ENCODE peak calls at places on chromosomes 4 and X, in nine cellular contexts. One of them, this sample, is unnamed.

GRCh38 chrX:119503484-119503861 is 35.2 kb downstream of the SLC25A5 start:
- DNase-seq in fibroblast of lung: peak
- DNase-seq in left lung: no peak
- DNase-seq in CD8-positive, alpha-beta T cell: no peak
- DNase-seq in cardiac muscle cell: no peak
- DNase-seq in transverse colon: peak
- DNase-seq in brain microvascular endothelial cell: peak
- DNase-seq in AG04450: no peak
- DNase-seq in MM.1S: no peak
- DNase-seq in this sample: peak

GRCh38 chrX:76920621-76921020 is 493.1 kb downstream of the MAGEE1 start:
- DNase-seq in fibroblast of lung: no peak
- DNase-seq in left lung: no peak
- DNase-seq in CD8-positive, alpha-beta T cell: no peak
- DNase-seq in cardiac muscle cell: no peak
- DNase-seq in transverse colon: no peak
- DNase-seq in brain microvascular endothelial cell: no peak
- DNase-seq in AG04450: no peak
- DNase-seq in MM.1S: no peak
- DNase-seq in this sample: no peak

GRCh38 chrX:134501942-134502341 is 42.0 kb downstream of the HPRT1 start:
- DNase-seq in fibroblast of lung: no peak
- DNase-seq in left lung: no peak
- DNase-seq in CD8-positive, alpha-beta T cell: no peak
- DNase-seq in cardiac muscle cell: no peak
- DNase-seq in transverse colon: no peak
- DNase-seq in brain microvascular endothelial cell: no peak
- DNase-seq in AG04450: no peak
- DNase-seq in MM.1S: no peak
- DNase-seq in this sample: no peak

GRCh38 chr4:70505152-70505748 is 13.1 kb upstream of the AMTN start:
- DNase-seq in fibroblast of lung: peak
- DNase-seq in left lung: peak
- DNase-seq in CD8-positive, alpha-beta T cell: peak
- DNase-seq in cardiac muscle cell: peak
- DNase-seq in transverse colon: peak
- DNase-seq in brain microvascular endothelial cell: peak
- DNase-seq in AG04450: peak
- DNase-seq in MM.1S: peak
- DNase-seq in this sample: no peak

GRCh38 chr4:144411119-144411518 is 234.8 kb upstream of the HHIP start:
- DNase-seq in fibroblast of lung: no peak
- DNase-seq in left lung: no peak
- DNase-seq in CD8-positive, alpha-beta T cell: no peak
- DNase-seq in cardiac muscle cell: no peak
- DNase-seq in transverse colon: no peak
- DNase-seq in brain microvascular endothelial cell: no peak
- DNase-seq in AG04450: no peak
- DNase-seq in MM.1S: no peak
- DNase-seq in this sample: no peak

GRCh38 chrX:119223784-119224183 is 12.3 kb upstream of the PGRMC1 start:
- DNase-seq in fibroblast of lung: no peak
- DNase-seq in left lung: no peak
- DNase-seq in CD8-positive, alpha-beta T cell: no peak
- DNase-seq in cardiac muscle cell: no peak
- DNase-seq in transverse colon: no peak
- DNase-seq in brain microvascular endothelial cell: no peak
- DNase-seq in AG04450: no peak
- DNase-seq in MM.1S: no peak
- DNase-seq in this sample: no peak

GRCh38 chrX:135416546-135416945 is 5.2 kb upstream of the SMIM10L2A start:
- DNase-seq in fibroblast of lung: no peak
- DNase-seq in left lung: no peak
- DNase-seq in CD8-positive, alpha-beta T cell: no peak
- DNase-seq in cardiac muscle cell: no peak
- DNase-seq in transverse colon: no peak
- DNase-seq in brain microvascular endothelial cell: no peak
- DNase-seq in AG04450: no peak
- DNase-seq in MM.1S: no peak
- DNase-seq in this sample: no peak

GRCh38 chr4:127782025-127782274 is 172 bp upstream of the HSPA4L start:
- DNase-seq in fibroblast of lung: peak
- DNase-seq in left lung: peak
- DNase-seq in CD8-positive, alpha-beta T cell: peak
- DNase-seq in cardiac muscle cell: no peak
- DNase-seq in transverse colon: peak
- DNase-seq in brain microvascular endothelial cell: peak
- DNase-seq in AG04450: peak
- DNase-seq in MM.1S: peak
- DNase-seq in this sample: peak

GRCh38 chr4:135917016-135917415 is 1615.3 kb downstream of the PCDH18 start:
- DNase-seq in fibroblast of lung: peak
- DNase-seq in left lung: no peak
- DNase-seq in CD8-positive, alpha-beta T cell: no peak
- DNase-seq in cardiac muscle cell: no peak
- DNase-seq in transverse colon: no peak
- DNase-seq in brain microvascular endothelial cell: peak
- DNase-seq in AG04450: peak
- DNase-seq in MM.1S: no peak
- DNase-seq in this sample: no peak

GRCh38 chrX:47614618-47615017 is 5.0 kb downstream of the SYN1 start:
- DNase-seq in fibroblast of lung: no peak
- DNase-seq in left lung: no peak
- DNase-seq in CD8-positive, alpha-beta T cell: peak
- DNase-seq in cardiac muscle cell: no peak
- DNase-seq in transverse colon: no peak
- DNase-seq in brain microvascular endothelial cell: no peak
- DNase-seq in AG04450: no peak
- DNase-seq in MM.1S: no peak
- DNase-seq in this sample: no peak

GRCh38 chr4:42302348-42302747 is 94.9 kb upstream of the SHISA3 start:
- DNase-seq in fibroblast of lung: no peak
- DNase-seq in left lung: no peak
- DNase-seq in CD8-positive, alpha-beta T cell: no peak
- DNase-seq in cardiac muscle cell: peak
- DNase-seq in transverse colon: no peak
- DNase-seq in brain microvascular endothelial cell: peak
- DNase-seq in AG04450: no peak
- DNase-seq in MM.1S: peak
- DNase-seq in this sample: no peak

GRCh38 chr4:25076625-25077413 is 46.1 kb upstream of the LGI2 start:
- DNase-seq in fibroblast of lung: no peak
- DNase-seq in left lung: no peak
- DNase-seq in CD8-positive, alpha-beta T cell: no peak
- DNase-seq in cardiac muscle cell: no peak
- DNase-seq in transverse colon: no peak
- DNase-seq in brain microvascular endothelial cell: no peak
- DNase-seq in AG04450: no peak
- DNase-seq in MM.1S: no peak
- DNase-seq in this sample: no peak

GRCh38 chrX:77442728-77443127 is 4.5 kb upstream of the FGF16 start:
- DNase-seq in fibroblast of lung: peak
- DNase-seq in left lung: no peak
- DNase-seq in CD8-positive, alpha-beta T cell: no peak
- DNase-seq in cardiac muscle cell: no peak
- DNase-seq in transverse colon: no peak
- DNase-seq in brain microvascular endothelial cell: peak
- DNase-seq in AG04450: peak
- DNase-seq in MM.1S: no peak
- DNase-seq in this sample: peak

GRCh38 chr4:73721901-73722300 is 18.5 kb upstream of the CXCL8 start:
- DNase-seq in fibroblast of lung: peak
- DNase-seq in left lung: no peak
- DNase-seq in CD8-positive, alpha-beta T cell: no peak
- DNase-seq in cardiac muscle cell: no peak
- DNase-seq in transverse colon: no peak
- DNase-seq in brain microvascular endothelial cell: peak
- DNase-seq in AG04450: no peak
- DNase-seq in MM.1S: no peak
- DNase-seq in this sample: no peak

GRCh38 chr4:859496-859895 is 33.6 kb upstream of the CPLX1 start:
- DNase-seq in fibroblast of lung: no peak
- DNase-seq in left lung: no peak
- DNase-seq in CD8-positive, alpha-beta T cell: no peak
- DNase-seq in cardiac muscle cell: no peak
- DNase-seq in transverse colon: no peak
- DNase-seq in brain microvascular endothelial cell: no peak
- DNase-seq in AG04450: no peak
- DNase-seq in MM.1S: no peak
- DNase-seq in this sample: no peak

GRCh38 chr4:158302076-158302866 is 92.0 kb downstream of the TMEM144 start:
- DNase-seq in fibroblast of lung: peak
- DNase-seq in left lung: no peak
- DNase-seq in CD8-positive, alpha-beta T cell: no peak
- DNase-seq in cardiac muscle cell: no peak
- DNase-seq in transverse colon: no peak
- DNase-seq in brain microvascular endothelial cell: peak
- DNase-seq in AG04450: peak
- DNase-seq in MM.1S: no peak
- DNase-seq in this sample: peak

GRCh38 chr4:151418856-151419255 is 9.9 kb downstream of the FHIP1A start:
- DNase-seq in fibroblast of lung: no peak
- DNase-seq in left lung: no peak
- DNase-seq in CD8-positive, alpha-beta T cell: no peak
- DNase-seq in cardiac muscle cell: no peak
- DNase-seq in transverse colon: no peak
- DNase-seq in brain microvascular endothelial cell: no peak
- DNase-seq in AG04450: no peak
- DNase-seq in MM.1S: no peak
- DNase-seq in this sample: no peak

GRCh38 chr4:89293299-89293698 is 14.3 kb downstream of the GPRIN3 start:
- DNase-seq in fibroblast of lung: no peak
- DNase-seq in left lung: no peak
- DNase-seq in CD8-positive, alpha-beta T cell: no peak
- DNase-seq in cardiac muscle cell: no peak
- DNase-seq in transverse colon: no peak
- DNase-seq in brain microvascular endothelial cell: no peak
- DNase-seq in AG04450: no peak
- DNase-seq in MM.1S: peak
- DNase-seq in this sample: no peak
- H3K4me3 ChIP-seq in fibroblast of lung: no peak
- H3K4me3 ChIP-seq in left lung: no peak
- H3K4me3 ChIP-seq in CD8-positive, alpha-beta T cell: peak
- H3K4me3 ChIP-seq in cardiac muscle cell: no peak
- H3K4me3 ChIP-seq in transverse colon: no peak
- H3K4me3 ChIP-seq in brain microvascular endothelial cell: no peak
- H3K4me3 ChIP-seq in AG04450: no peak
- H3K4me3 ChIP-seq in MM.1S: peak
- H3K4me3 ChIP-seq in this sample: no peak

DNA sequence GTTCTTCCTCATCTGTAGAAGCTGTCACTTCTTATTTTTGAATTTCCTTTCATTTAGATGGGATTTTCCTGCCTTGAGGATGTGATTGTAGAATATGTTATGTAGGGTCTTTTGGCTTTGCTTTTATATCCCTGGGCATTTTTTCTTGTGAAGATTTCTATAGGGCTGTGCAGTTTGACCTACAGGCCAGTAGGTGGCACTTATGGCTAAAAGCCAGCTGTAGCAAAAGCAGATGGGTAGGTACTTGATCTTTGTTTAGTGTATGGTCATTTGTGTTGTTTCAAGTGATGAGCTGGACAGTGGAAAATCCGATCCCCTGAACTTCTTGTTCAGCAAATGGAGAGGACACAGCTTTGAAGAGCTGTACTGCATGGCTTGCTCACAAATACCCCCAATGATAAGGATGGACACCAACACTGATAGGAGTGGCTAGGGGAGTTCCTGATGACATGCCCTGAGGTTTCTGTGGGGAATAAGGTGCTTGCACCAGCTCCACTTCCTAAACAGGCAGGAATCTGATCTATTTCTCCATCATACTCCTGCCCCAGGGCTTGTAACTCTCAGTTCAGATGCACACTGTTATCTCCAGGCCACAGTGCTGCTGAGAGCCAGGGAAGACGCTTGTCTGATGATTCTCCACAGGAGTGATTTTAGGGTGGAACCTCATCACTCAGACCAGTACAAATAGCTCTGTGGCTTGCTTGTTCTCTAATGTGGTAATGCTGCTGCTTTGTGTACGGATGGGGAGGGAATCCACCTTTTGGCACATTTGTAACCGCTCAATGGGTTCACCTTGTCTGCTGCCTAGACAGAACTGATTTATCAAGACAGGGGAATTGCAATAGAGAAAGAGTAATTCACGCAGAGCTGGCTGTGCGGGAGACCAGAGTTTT is 417.1 kb upstream of the MAGEB16 start:
- DNase-seq in fibroblast of lung: peak
- DNase-seq in left lung: no peak
- DNase-seq in CD8-positive, alpha-beta T cell: no peak
- DNase-seq in cardiac muscle cell: peak
- DNase-seq in transverse colon: no peak
- DNase-seq in brain microvascular endothelial cell: no peak
- DNase-seq in AG04450: no peak
- DNase-seq in MM.1S: peak
- DNase-seq in this sample: no peak
- TF ChIP-seq CTCF in fibroblast of lung: peak
- TF ChIP-seq CTCF in left lung: peak
- TF ChIP-seq CTCF in CD8-positive, alpha-beta T cell: no peak
- TF ChIP-seq CTCF in cardiac muscle cell: peak
- TF ChIP-seq CTCF in transverse colon: peak
- TF ChIP-seq CTCF in brain microvascular endothelial cell: peak
- TF ChIP-seq CTCF in AG04450: peak
- TF ChIP-seq CTCF in MM.1S: peak
- TF ChIP-seq CTCF in this sample: peak

DNA sequence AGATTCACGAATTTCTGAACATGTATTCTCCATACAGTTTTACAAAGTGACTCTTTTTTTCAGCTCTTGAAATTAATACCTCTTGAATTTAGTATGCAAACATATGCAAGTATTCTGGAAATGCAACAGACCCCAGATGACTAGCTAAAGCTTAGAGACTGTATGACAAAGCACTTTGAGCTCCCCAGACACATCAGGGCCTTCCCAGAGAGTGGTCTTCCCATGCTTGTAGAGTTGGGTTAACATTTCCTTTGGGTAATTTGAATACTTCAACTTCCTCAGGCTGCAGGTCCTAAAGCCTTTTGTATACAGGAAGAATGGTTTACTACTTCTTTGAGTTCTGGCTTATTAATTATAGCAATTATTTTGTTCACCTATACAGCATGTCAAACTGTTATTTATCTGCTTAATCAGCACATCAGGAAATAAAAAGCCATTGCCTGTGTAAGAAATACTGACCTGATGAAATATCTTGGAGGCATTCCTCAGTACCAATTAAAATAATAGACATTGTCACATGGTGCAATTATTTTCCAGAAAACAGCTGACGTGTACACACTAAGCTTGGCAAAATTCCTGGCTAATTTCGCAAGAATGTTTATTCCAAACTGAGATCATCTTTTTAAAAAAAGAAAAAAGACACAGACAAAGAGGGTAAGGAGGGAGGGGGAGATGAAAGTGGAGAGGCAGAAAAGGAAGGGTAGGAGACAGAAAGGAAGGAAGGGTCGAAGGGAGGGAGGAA is 62.1 kb upstream of the NFKB1 start:
- DNase-seq in fibroblast of lung: peak
- DNase-seq in left lung: no peak
- DNase-seq in CD8-positive, alpha-beta T cell: no peak
- DNase-seq in cardiac muscle cell: no peak
- DNase-seq in transverse colon: no peak
- DNase-seq in brain microvascular endothelial cell: peak
- DNase-seq in AG04450: peak
- DNase-seq in MM.1S: no peak
- DNase-seq in this sample: peak
- H3K4me3 ChIP-seq in fibroblast of lung: peak
- H3K4me3 ChIP-seq in left lung: no peak
- H3K4me3 ChIP-seq in CD8-positive, alpha-beta T cell: no peak
- H3K4me3 ChIP-seq in cardiac muscle cell: no peak
- H3K4me3 ChIP-seq in transverse colon: no peak
- H3K4me3 ChIP-seq in brain microvascular endothelial cell: no peak
- H3K4me3 ChIP-seq in AG04450: no peak
- H3K4me3 ChIP-seq in MM.1S: no peak
- H3K4me3 ChIP-seq in this sample: no peak

GRCh38 chrX:72021975-72022374 is 109.7 kb downstream of the RTL5 start:
- DNase-seq in fibroblast of lung: no peak
- DNase-seq in left lung: no peak
- DNase-seq in CD8-positive, alpha-beta T cell: peak
- DNase-seq in cardiac muscle cell: no peak
- DNase-seq in transverse colon: no peak
- DNase-seq in brain microvascular endothelial cell: no peak
- DNase-seq in AG04450: no peak
- DNase-seq in MM.1S: no peak
- DNase-seq in this sample: no peak
- TF ChIP-seq CTCF in fibroblast of lung: peak
- TF ChIP-seq CTCF in left lung: peak
- TF ChIP-seq CTCF in CD8-positive, alpha-beta T cell: no peak
- TF ChIP-seq CTCF in cardiac muscle cell: peak
- TF ChIP-seq CTCF in transverse colon: peak
- TF ChIP-seq CTCF in brain microvascular endothelial cell: peak
- TF ChIP-seq CTCF in AG04450: peak
- TF ChIP-seq CTCF in MM.1S: peak
- TF ChIP-seq CTCF in this sample: peak